ENCODE peak calls at places on chromosomes 6 and 20, in seven cellular contexts. B, X, E, V, D, Q and H are unnamed samples.

GRCh38 chr6:88922775-88923548 is 40.5 kb downstream of the RNGTT start:
- DNase-seq in E (no peak), V (peak), D (no peak), Q (no peak), X (no peak), B (no peak), H (no peak)

GRCh38 chr6:134480593-134480992 is 162.7 kb upstream of the SGK1 start:
- DNase-seq in D (no peak), V (peak), Q (no peak), E (no peak), X (no peak), B (no peak), H (no peak)

GRCh38 chr6:138410972-138411667 is 7.1 kb downstream of the HEBP2 start:
- DNase-seq in E (peak), Q (no peak), B (no peak), D (no peak), X (peak), V (peak), H (no peak)

GRCh38 chr20:51335329-51335841 is 207.1 kb downstream of the NFATC2 start:
- DNase-seq in X (no peak), E (peak), V (peak), Q (no peak), B (no peak), D (no peak), H (no peak)

GRCh38 chr20:45470262-45470931 is 844 bp downstream of the WFDC2 start:
- DNase-seq in B (peak), Q (no peak), D (no peak), V (no peak), X (no peak), E (no peak), H (no peak)

GRCh38 chr6:37793067-37793466 is 26.5 kb upstream of the ZFAND3 start:
- DNase-seq in X (no peak), D (no peak), Q (no peak), V (no peak), E (no peak), B (no peak), H (no peak)

GRCh38 chr20:9287062-9287461 is 218.2 kb downstream of the PLCB4 start:
- DNase-seq in D (no peak), Q (no peak), V (no peak), X (no peak), B (no peak), E (no peak), H (no peak)

GRCh38 chr6:51292659-51293058 is 474.0 kb downstream of the TFAP2B start:
- DNase-seq in D (no peak), B (no peak), Q (no peak), V (no peak), X (no peak), E (no peak), H (no peak)

GRCh38 chr6:4664117-4664626 is 112.0 kb upstream of the CDYL start:
- DNase-seq in X (no peak), D (peak), B (no peak), E (no peak), V (peak), Q (no peak), H (no peak)

GRCh38 chr6:7000825-7001777 is 106.7 kb upstream of the RREB1 start:
- DNase-seq in D (no peak), E (no peak), Q (no peak), B (no peak), X (no peak), V (no peak), H (no peak)

GRCh38 chr6:70124443-70124842 is 178.4 kb downstream of the COL9A1 start:
- DNase-seq in E (no peak), X (no peak), B (no peak), Q (no peak), V (no peak), D (no peak), H (no peak)

GRCh38 chr6:26571592-26572296 is 25.0 kb upstream of the ABT1 start:
- DNase-seq in Q (peak), X (peak), E (peak), V (peak), D (peak), B (peak), H (peak)

GRCh38 chr6:169701218-169701952 is 444 bp downstream of the WDR27 start:
- DNase-seq in D (no peak), X (no peak), B (peak), V (no peak), Q (no peak), E (no peak), H (no peak)

GRCh38 chr6:169795196-169795595 is 43.8 kb downstream of the ERMARD start:
- DNase-seq in Q (no peak), E (no peak), V (no peak), X (no peak), D (no peak), B (no peak), H (no peak)

GRCh38 chr6:118748311-118749062 is 97.1 kb upstream of the CEP85L start:
- DNase-seq in E (no peak), V (peak), B (peak), D (no peak), X (no peak), Q (no peak), H (no peak)

GRCh38 chr20:2387180-2387577 is 6.5 kb downstream of the TGM6 start:
- DNase-seq in D (peak), X (peak), Q (peak), B (peak), V (peak), E (peak), H (peak)

GRCh38 chr6:43454290-43455033 is 886 bp downstream of the DLK2 start:
- DNase-seq in D (peak), V (peak), Q (no peak), X (peak), B (peak), E (peak), H (peak)

GRCh38 chr6:26043389-26044139 is 43.7 kb upstream of the HFE start:
- DNase-seq in Q (peak), B (peak), D (no peak), E (peak), V (peak), X (no peak), H (peak)

GRCh38 chr6:2765896-2766766 is 938 bp downstream of the WRNIP1 start:
- DNase-seq in X (no peak), Q (no peak), B (peak), V (peak), D (no peak), E (peak), H (no peak)

GRCh38 chr6:25176466-25176865 is 102.7 kb upstream of the CARMIL1 start:
- DNase-seq in V (no peak), Q (no peak), D (no peak), B (no peak), E (no peak), X (no peak), H (no peak)

GRCh38 chr20:45823949-45824835 is 2.9 kb downstream of the TNNC2 start:
- DNase-seq in Q (no peak), B (peak), X (no peak), V (no peak), D (no peak), E (peak), H (peak)

GRCh38 chr20:4897600-4897999 is 103.7 kb downstream of the SLC23A2 start:
- DNase-seq in Q (no peak), V (no peak), E (no peak), B (no peak), D (no peak), X (no peak), H (no peak)

DNA sequence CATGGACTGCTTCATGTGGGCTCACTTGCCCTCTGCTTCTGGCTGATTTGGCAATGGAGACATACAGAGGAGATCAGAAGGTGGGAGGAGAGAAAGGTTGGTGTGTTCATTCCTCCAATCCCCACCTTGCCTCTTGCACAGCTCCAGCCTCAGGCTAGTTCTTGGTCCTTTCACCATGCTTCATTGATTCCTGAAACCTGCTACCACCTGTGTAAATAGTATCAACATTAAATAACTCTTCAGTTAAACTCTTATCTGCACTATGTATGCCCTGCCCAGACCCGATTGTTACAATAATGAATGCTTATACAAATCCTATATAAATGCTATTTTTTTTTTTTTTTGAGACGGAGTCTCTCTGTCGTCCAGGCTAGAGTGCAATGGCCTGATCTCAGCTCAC is 174.5 kb downstream of the CD83 start:
- DNase-seq in V (no peak), X (no peak), B (no peak), D (no peak), Q (no peak), E (no peak), H (no peak)
- TF ChIP-seq RAD21 in V (no peak), X (no peak), B (no peak), D (no peak), Q (no peak), E (no peak), H (no peak)

DNA sequence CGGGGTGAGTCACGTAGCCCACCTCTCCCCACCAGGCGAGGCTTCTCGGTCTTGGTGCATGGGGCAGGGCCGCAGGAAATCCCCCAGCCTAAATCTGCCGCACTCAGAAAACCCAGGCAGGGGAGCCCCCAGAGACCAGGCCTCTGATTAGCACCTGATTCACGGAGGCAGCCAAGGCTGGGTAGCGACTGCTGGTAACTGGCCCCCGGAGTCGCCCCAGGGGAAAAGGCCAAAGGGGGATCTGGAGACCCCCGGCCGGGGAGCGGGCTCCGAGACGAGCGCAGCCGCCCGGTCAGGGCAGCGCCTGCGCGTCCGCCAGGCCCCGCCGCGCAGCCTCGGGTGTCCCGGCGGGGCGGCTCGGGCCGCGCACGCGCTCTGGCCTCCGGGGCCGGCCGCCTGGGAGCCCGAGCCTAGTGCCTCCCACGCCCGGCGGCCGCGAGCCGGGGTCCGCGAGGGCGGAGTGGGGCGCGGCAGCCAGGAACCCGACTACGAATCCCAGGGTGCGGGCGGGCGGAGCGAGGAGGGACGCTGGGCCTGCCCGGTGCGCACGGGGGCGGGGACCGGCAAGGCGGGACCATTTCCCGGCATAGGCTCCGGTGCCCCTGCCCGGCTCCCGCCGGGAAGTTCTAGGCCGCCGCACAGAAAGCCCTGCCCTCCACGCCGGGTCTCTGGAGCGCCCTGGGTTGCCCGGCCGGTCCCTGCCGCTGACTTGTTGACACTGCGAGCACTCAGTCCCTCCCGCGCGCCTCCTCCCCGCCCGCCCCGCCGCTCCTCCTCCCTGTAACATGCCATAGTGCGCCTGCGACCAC is at the start of gene DUSP22:
- DNase-seq in E (peak), B (peak), V (peak), Q (peak), D (peak), X (peak), H (peak)
- TF ChIP-seq RAD21 in E (no peak), B (no peak), V (no peak), Q (peak), D (peak), X (no peak), H (peak)

GRCh38 chr20:57723816-57724215 is 14.0 kb upstream of the PMEPA1 start:
- DNase-seq in E (no peak), X (no peak), B (no peak), D (no peak), Q (no peak), V (no peak), H (no peak)
- TF ChIP-seq RAD21 in E (no peak), X (no peak), B (no peak), D (no peak), Q (no peak), V (no peak), H (no peak)

GRCh38 chr20:59411191-59411988 is 111.0 kb downstream of the EDN3 start:
- DNase-seq in D (no peak), X (no peak), B (no peak), Q (no peak), V (no peak), E (no peak), H (no peak)
- TF ChIP-seq RAD21 in D (no peak), X (no peak), B (no peak), Q (no peak), V (no peak), E (no peak), H (no peak)